ENCODE peak calls at places on chromosomes 13 and 19, in four cellular contexts. K, M, J and W are unnamed samples.

GRCh38 chr13:64546371-64546770 is 2683.8 kb downstream of the PCDH9 start:
- DNase-seq in K (no peak), M (no peak), J (no peak), W (no peak)

GRCh38 chr19:2334986-2335846 is 6.7 kb downstream of the SPPL2B start:
- DNase-seq in J (no peak), K (no peak), M (no peak), W (no peak)

GRCh38 chr13:93450226-93450625 is 223.6 kb downstream of the GPC6 start:
- DNase-seq in K (no peak), M (no peak), J (no peak), W (no peak)

GRCh38 chr13:41668130-41668757 is 210.9 kb downstream of the RGCC start:
- DNase-seq in K (peak; percentile 85), J (peak; percentile 7), M (peak; percentile 87), W (no peak)

GRCh38 chr13:20151612-20152011 is 9.2 kb downstream of the GJA3 start:
- DNase-seq in K (no peak), J (no peak), M (no peak), W (no peak)

GRCh38 chr13:109734002-109734785 is 52.2 kb downstream of the IRS2 start:
- DNase-seq in M (no peak), K (no peak), J (no peak), W (no peak)

GRCh38 chr13:108785844-108786243 is 156.4 kb downstream of the MYO16 start:
- DNase-seq in K (no peak), M (no peak), J (no peak), W (no peak)

GRCh38 chr13:74705438-74705837 is 571.2 kb upstream of the KLF12 start:
- DNase-seq in J (no peak), M (no peak), K (no peak), W (no peak)

GRCh38 chr13:39604736-39605135 is 1.7 kb upstream of the LHFPL6 start:
- DNase-seq in K (no peak), J (no peak), M (no peak), W (no peak)

GRCh38 chr13:43141685-43142084 is 118.3 kb downstream of the DNAJC15 start:
- DNase-seq in K (no peak), J (no peak), M (no peak), W (no peak)

GRCh38 chr19:28618504-28618903 is 594.4 kb downstream of the UQCRFS1 start:
- DNase-seq in K (no peak), M (no peak), J (no peak), W (peak; percentile 80)

GRCh38 chr19:46714523-46715106 is 2.3 kb downstream of the PRKD2 start:
- DNase-seq in J (no peak), K (no peak), M (no peak), W (no peak)

GRCh38 chr19:6373813-6374108 is 1.2 kb downstream of the ALKBH7 start:
- DNase-seq in M (no peak), K (no peak), J (no peak), W (peak; percentile 92)

GRCh38 chr19:6374711-6375410 is 872 bp downstream of the PSPN start:
- DNase-seq in J (no peak), K (no peak), M (no peak), W (no peak)

GRCh38 chr19:6376512-6377193 is 920 bp upstream of the PSPN start:
- DNase-seq in J (no peak), M (no peak), K (no peak), W (no peak)

GRCh38 chr19:6374179-6374709 is 1.5 kb downstream of the PSPN start:
- DNase-seq in M (no peak), K (no peak), J (no peak), W (no peak)

DNA sequence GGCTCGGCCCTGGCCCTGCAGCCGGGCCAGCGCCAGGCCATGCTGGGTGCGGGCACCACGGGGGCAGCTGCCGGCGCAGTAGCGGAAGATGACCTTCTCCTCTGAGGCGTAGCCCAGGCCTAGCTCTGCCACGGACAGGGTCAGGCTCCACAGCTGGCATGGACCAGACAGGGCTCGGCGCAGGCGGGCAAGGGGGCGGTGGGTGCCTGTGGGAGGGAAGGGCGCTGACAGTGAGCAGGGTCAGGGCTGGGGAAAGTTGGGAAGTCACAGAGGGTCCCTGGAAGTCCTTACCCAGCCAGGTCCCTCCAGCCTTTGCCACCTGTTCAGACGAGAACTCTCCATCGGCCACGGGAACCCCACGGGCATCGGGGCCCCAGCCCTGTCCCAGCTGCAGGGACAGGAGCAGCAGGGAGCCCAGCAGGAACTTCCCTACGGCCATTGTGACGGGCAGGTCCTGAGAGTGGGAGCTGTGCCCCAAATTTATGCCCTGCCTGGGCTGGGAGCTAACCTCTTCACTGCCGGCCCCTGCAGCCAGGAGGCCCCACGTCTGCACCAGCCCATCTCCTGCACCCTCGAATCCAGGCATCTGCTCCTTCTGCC is at the start of gene PSPN:
- DNase-seq in J (no peak), M (no peak), K (no peak), W (no peak)
- TF ChIP-seq CTCF in J (no peak), M (no peak), K (no peak), W (no peak)

GRCh38 chr19:12482505-12482886 is 2.1 kb downstream of the ZNF709 start:
- DNase-seq in J (no peak), K (no peak), M (no peak), W (no peak)

GRCh38 chr19:12478234-12478941 is 6.2 kb downstream of the ZNF709 start:
- DNase-seq in K (no peak), J (no peak), M (no peak), W (no peak)

GRCh38 chr19:12484011-12484370 is 625 bp downstream of the ZNF709 start:
- DNase-seq in M (no peak), J (no peak), K (no peak), W (no peak)

GRCh38 chr19:12484371-12485322 is at the start of gene ZNF709:
- DNase-seq in J (peak; percentile 77), K (peak; percentile 91), M (peak; percentile 84), W (peak; percentile 97)

DNA sequence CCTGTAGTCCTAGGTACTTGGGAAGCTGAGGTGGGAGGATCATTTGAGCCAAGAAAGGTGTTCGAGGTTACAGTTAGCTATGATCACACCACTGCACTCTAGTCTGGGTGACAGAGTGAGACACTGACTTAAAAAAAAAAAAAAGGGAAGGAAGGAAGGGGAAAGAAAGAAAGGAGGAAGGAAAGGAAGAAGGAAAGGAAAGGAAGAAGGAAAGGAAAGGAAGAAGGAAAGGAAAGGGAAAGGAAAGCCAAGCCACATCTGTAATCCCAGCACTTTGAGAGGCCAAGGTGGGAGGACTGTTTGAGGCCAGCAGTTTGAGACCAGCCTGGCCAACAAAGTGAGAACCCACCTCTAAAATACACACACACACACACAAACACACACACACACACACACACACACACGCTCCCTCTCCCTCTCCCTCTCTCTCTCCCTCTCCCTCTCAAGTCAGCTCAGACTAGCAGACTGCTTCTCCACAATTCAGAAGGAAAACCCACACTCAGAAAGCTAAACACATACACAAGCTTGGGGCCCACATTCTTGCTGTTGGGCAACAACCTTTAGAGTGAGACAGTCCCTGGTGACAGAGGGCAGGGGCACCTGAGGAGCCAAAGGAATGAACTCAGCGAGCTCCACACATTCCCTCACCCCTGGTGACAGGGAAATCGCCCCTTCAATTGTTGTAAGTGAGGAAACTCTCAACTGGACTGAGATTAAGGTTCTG is 2.7 kb downstream of the ZNF709 start:
- DNase-seq in J (no peak), M (no peak), K (no peak), W (no peak)
- TF ChIP-seq CTCF in J (no peak), M (no peak), K (no peak), W (no peak)

DNA sequence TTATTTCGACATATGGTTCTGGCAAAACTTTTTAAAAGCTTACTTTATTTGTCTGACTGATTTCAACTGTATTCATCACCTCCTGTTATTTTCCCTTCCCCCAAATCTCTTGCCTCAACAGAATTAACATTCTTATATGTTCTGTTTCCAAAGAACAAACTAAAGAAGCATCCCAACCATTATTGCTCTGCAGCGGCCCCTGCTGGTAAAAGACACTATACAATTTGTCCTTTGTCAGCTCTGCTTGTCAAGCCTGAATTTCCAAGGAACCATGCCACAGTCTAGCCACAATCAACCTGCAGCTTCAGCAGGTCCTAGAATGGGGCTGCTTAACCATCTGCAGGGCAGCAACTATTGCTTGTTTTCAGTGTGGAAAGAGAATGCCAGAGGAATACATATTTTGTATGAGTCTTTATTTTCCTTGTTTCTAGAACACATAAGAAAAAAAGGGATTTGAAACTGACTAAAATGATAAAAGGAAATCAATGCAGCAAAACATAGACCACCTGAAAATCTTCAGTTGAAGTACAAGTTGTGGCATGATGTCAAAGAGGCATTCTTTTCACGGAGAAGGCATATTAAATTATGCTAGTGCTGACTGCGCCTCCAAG is 845.3 kb downstream of the DIAPH3 start:
- DNase-seq in M (peak; percentile 72), K (peak; percentile 83), J (peak; percentile 8), W (no peak)
- TF ChIP-seq CTCF in M (peak; percentile 61), K (peak; percentile 72), J (peak; percentile 63), W (peak; percentile 75)

DNA sequence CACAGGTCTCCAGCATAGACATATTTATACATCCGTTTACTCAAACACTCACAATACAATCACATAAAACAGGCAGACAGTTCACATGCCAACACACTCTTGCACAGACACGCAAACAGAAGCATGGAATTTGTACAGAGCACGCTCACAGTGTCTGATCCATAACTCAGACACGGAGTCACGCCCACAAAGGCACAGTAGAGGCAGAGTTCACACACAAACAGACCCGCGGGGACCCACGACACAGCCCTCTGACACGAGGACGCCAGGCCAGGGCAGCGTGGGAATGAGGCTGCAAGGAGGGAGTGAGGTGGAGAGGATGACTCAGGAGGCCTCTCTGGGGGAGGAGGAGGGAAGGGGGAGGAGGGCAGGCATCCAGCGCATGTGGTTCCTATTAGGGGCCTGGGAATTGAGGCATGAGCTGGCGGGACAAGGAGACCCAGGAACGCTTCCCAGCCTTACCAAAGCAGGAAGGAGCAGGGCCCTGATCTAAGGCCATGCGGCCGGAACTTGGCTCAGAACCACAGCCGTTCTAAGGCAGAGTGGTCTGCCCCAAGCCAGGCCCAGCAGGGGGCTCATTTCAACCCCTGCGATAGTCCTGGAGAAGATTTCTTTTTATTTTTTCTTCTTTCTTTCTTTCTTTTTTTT is 9.1 kb upstream of the OLFM2 start:
- DNase-seq in K (peak; percentile 66), J (no peak), M (no peak), W (peak; percentile 93)
- TF ChIP-seq CTCF in K (no peak), J (no peak), M (no peak), W (no peak)

GRCh38 chr19:33375156-33375744 is 1.7 kb downstream of the CEBPG start:
- DNase-seq in M (no peak), K (no peak), J (no peak), W (no peak)

GRCh38 chr19:33374406-33374703 is 846 bp downstream of the CEBPG start:
- DNase-seq in M (peak; percentile 21), J (no peak), K (peak; percentile 48), W (no peak)

GRCh38 chr19:33375760-33376159 is 2.3 kb downstream of the CEBPG start:
- DNase-seq in K (no peak), M (no peak), J (no peak), W (no peak)

GRCh38 chr19:33376423-33376822 is 2.9 kb downstream of the CEBPG start:
- DNase-seq in M (no peak), K (peak; percentile 68), J (no peak), W (no peak)

GRCh38 chr19:33373701-33374405 is at the start of gene CEBPG:
- DNase-seq in J (peak; percentile 37), K (peak; percentile 57), M (peak; percentile 51), W (no peak)
- TF ChIP-seq CTCF in J (peak; percentile 32), K (no peak), M (no peak), W (peak; percentile 36)